ENCODE peak calls at places on chromosome 9, in ten cellular contexts. One of them, this sample, is unnamed. For H3K4me1, the result is how much of the 10 kb centered on the place peaks cover.

GRCh38 chr9:69976165-69976564 is 67.5 kb upstream of the MAMDC2 start:
- DNase-seq in A549: peak
- DNase-seq in suprapubic skin: no peak
- DNase-seq in psoas muscle: no peak
- DNase-seq in Peyer's patch: no peak
- DNase-seq in pancreas: no peak
- DNase-seq in tibial nerve: no peak
- DNase-seq in left ventricle myocardium inferior: no peak
- DNase-seq in PC-9: no peak
- DNase-seq in body of pancreas: no peak
- DNase-seq in this sample: no peak

GRCh38 chr9:69946800-69947437 is 96.7 kb upstream of the MAMDC2 start:
- DNase-seq in pancreas: no peak
- DNase-seq in Peyer's patch: no peak
- DNase-seq in PC-9: peak
- DNase-seq in body of pancreas: no peak
- DNase-seq in A549: peak
- DNase-seq in left ventricle myocardium inferior: no peak
- DNase-seq in tibial nerve: no peak
- DNase-seq in suprapubic skin: no peak
- DNase-seq in psoas muscle: no peak
- DNase-seq in this sample: no peak

GRCh38 chr9:18122156-18122555 is 351.8 kb upstream of the ADAMTSL1 start:
- DNase-seq in suprapubic skin: no peak
- DNase-seq in Peyer's patch: no peak
- DNase-seq in PC-9: no peak
- DNase-seq in left ventricle myocardium inferior: no peak
- DNase-seq in psoas muscle: no peak
- DNase-seq in body of pancreas: no peak
- DNase-seq in pancreas: no peak
- DNase-seq in tibial nerve: no peak
- DNase-seq in A549: no peak
- DNase-seq in this sample: no peak

GRCh38 chr9:129319076-129319937 is 141.2 kb upstream of the IER5L start:
- DNase-seq in Peyer's patch: peak
- DNase-seq in suprapubic skin: peak
- DNase-seq in pancreas: no peak
- DNase-seq in body of pancreas: no peak
- DNase-seq in psoas muscle: peak
- DNase-seq in A549: no peak
- DNase-seq in PC-9: no peak
- DNase-seq in left ventricle myocardium inferior: no peak
- DNase-seq in tibial nerve: no peak
- DNase-seq in this sample: peak

GRCh38 chr9:137733429-137733828 is 114.6 kb downstream of the EHMT1 start:
- DNase-seq in A549: no peak
- DNase-seq in tibial nerve: no peak
- DNase-seq in pancreas: no peak
- DNase-seq in left ventricle myocardium inferior: no peak
- DNase-seq in body of pancreas: no peak
- DNase-seq in psoas muscle: no peak
- DNase-seq in PC-9: no peak
- DNase-seq in Peyer's patch: no peak
- DNase-seq in suprapubic skin: no peak
- DNase-seq in this sample: no peak

GRCh38 chr9:83701769-83702168 is 6.0 kb downstream of the UBQLN1 start:
- DNase-seq in left ventricle myocardium inferior: no peak
- DNase-seq in suprapubic skin: no peak
- DNase-seq in pancreas: no peak
- DNase-seq in psoas muscle: no peak
- DNase-seq in body of pancreas: no peak
- DNase-seq in A549: peak
- DNase-seq in Peyer's patch: no peak
- DNase-seq in PC-9: no peak
- DNase-seq in tibial nerve: no peak
- DNase-seq in this sample: no peak

GRCh38 chr9:29449294-29449693 is 1876.0 kb upstream of the C9orf72 start:
- DNase-seq in left ventricle myocardium inferior: no peak
- DNase-seq in PC-9: no peak
- DNase-seq in tibial nerve: no peak
- DNase-seq in body of pancreas: no peak
- DNase-seq in psoas muscle: no peak
- DNase-seq in Peyer's patch: no peak
- DNase-seq in pancreas: no peak
- DNase-seq in suprapubic skin: no peak
- DNase-seq in A549: no peak
- DNase-seq in this sample: no peak

GRCh38 chr9:129506892-129507291 is 114.0 kb downstream of the C9orf50 start:
- DNase-seq in pancreas: peak
- DNase-seq in Peyer's patch: no peak
- DNase-seq in A549: peak
- DNase-seq in tibial nerve: no peak
- DNase-seq in psoas muscle: peak
- DNase-seq in left ventricle myocardium inferior: no peak
- DNase-seq in PC-9: no peak
- DNase-seq in body of pancreas: peak
- DNase-seq in suprapubic skin: no peak
- DNase-seq in this sample: no peak

GRCh38 chr9:72661401-72662135 is 140.2 kb downstream of the TMC1 start:
- DNase-seq in tibial nerve: no peak
- DNase-seq in Peyer's patch: no peak
- DNase-seq in suprapubic skin: no peak
- DNase-seq in PC-9: no peak
- DNase-seq in A549: no peak
- DNase-seq in psoas muscle: no peak
- DNase-seq in body of pancreas: no peak
- DNase-seq in pancreas: no peak
- DNase-seq in left ventricle myocardium inferior: no peak
- DNase-seq in this sample: no peak

GRCh38 chr9:80076105-80076504 is 504.3 kb downstream of the TLE4 start:
- DNase-seq in A549: no peak
- DNase-seq in pancreas: no peak
- DNase-seq in psoas muscle: no peak
- DNase-seq in tibial nerve: no peak
- DNase-seq in suprapubic skin: no peak
- DNase-seq in body of pancreas: no peak
- DNase-seq in left ventricle myocardium inferior: no peak
- DNase-seq in Peyer's patch: no peak
- DNase-seq in PC-9: no peak
- DNase-seq in this sample: no peak

GRCh38 chr9:88198346-88198807 is 60.1 kb upstream of the SPATA31C2 start:
- DNase-seq in left ventricle myocardium inferior: no peak
- DNase-seq in tibial nerve: peak
- DNase-seq in body of pancreas: peak
- DNase-seq in A549: peak
- DNase-seq in suprapubic skin: no peak
- DNase-seq in Peyer's patch: no peak
- DNase-seq in PC-9: peak
- DNase-seq in pancreas: no peak
- DNase-seq in psoas muscle: no peak
- DNase-seq in this sample: no peak

GRCh38 chr9:32969270-32969669 is 32.2 kb downstream of the APTX start:
- DNase-seq in Peyer's patch: no peak
- DNase-seq in A549: no peak
- DNase-seq in left ventricle myocardium inferior: no peak
- DNase-seq in psoas muscle: no peak
- DNase-seq in PC-9: no peak
- DNase-seq in suprapubic skin: no peak
- DNase-seq in pancreas: no peak
- DNase-seq in tibial nerve: no peak
- DNase-seq in body of pancreas: no peak
- DNase-seq in this sample: no peak

DNA sequence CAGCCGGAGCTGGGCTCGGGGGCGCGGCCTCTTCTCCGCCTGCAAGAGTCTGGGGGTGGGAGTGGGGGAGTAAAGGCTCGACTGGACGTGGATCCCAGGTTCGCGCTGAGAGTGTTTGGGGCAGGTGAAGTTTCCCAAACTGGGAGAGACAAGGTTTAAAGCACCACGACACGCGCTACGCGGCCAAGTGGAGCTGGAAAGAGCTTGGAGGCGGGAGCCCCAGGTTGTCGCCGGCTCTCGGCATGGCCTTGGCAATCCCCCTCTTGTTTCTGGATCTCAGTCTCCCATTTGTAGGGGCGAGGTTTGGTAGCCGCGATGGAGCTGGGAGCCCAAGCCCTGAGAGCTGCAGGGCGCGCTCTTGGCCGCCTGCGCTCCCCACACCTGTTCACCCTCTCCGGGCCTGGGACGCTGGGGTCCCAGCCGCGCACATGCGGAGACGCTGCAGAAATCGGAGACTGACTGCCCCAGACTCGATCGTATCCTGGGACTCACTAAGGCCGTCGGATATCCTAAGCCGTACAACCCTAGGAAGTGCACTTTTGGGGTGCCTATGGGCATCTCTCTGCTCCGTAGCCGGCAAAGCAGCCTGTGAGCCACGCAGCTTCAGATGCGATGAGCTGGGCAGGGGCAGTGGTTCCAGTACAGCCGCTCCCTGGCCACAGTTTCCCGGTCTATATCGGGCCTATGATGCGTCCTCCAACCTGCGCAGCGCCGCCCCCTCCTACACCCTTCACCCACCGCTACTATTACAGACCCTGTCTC is 937 bp downstream of the TMOD1 start:
- DNase-seq in Peyer's patch: no peak
- DNase-seq in pancreas: peak
- DNase-seq in tibial nerve: no peak
- DNase-seq in body of pancreas: peak
- DNase-seq in A549: no peak
- DNase-seq in suprapubic skin: no peak
- DNase-seq in psoas muscle: peak
- DNase-seq in left ventricle myocardium inferior: peak
- DNase-seq in PC-9: no peak
- DNase-seq in this sample: no peak
- H3K4me1 ChIP-seq in Peyer's patch: under half
- H3K4me1 ChIP-seq in pancreas: under half
- H3K4me1 ChIP-seq in tibial nerve: under half
- H3K4me1 ChIP-seq in body of pancreas: half or more
- H3K4me1 ChIP-seq in A549: under half
- H3K4me1 ChIP-seq in suprapubic skin: under half
- H3K4me1 ChIP-seq in psoas muscle: under half
- H3K4me1 ChIP-seq in left ventricle myocardium inferior: half or more
- H3K4me1 ChIP-seq in PC-9: under half
- H3K4me1 ChIP-seq in this sample: under half

DNA sequence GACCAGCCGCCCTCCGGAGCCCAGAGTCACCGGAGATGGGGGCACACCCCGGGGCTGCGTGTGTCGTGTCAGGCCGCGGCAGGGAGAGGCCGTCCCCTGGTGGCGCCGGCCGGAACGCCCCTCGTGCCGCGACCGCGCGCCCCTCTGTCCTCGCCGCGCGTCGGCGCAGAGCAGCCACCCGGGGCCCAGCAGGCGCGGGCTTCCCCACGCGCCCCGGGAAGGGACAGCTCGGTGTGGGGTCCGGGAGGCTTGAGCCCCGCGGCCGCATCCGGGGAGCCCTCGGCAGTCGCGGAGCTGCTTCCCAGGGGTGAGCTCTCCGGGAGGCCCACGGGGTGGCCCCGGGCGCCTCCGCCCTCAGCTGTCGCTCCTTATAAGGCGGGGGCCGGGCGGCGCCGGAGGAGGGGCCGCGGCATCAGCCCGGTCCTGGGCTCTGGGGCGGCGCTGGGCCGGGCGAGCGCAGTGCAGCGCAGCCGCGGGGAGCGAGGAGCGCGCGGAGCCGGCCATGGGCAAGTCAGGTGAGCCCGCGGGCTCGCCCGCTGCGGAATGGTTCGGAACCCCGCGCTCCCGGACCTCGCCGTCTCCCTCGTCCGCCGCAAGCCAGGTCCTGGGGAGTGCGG is at the start of gene GLIPR2:
- DNase-seq in body of pancreas: peak
- DNase-seq in tibial nerve: peak
- DNase-seq in PC-9: no peak
- DNase-seq in psoas muscle: peak
- DNase-seq in A549: peak
- DNase-seq in left ventricle myocardium inferior: peak
- DNase-seq in Peyer's patch: peak
- DNase-seq in suprapubic skin: peak
- DNase-seq in pancreas: peak
- DNase-seq in this sample: peak
- TF ChIP-seq CTCF in body of pancreas: no peak
- TF ChIP-seq CTCF in tibial nerve: no peak
- TF ChIP-seq CTCF in PC-9: no peak
- TF ChIP-seq CTCF in psoas muscle: no peak
- TF ChIP-seq CTCF in A549: no peak
- TF ChIP-seq CTCF in left ventricle myocardium inferior: peak
- TF ChIP-seq CTCF in Peyer's patch: peak
- TF ChIP-seq CTCF in suprapubic skin: peak
- TF ChIP-seq CTCF in pancreas: no peak
- TF ChIP-seq CTCF in this sample: peak

GRCh38 chr9:3980771-3981170 is 319.1 kb downstream of the GLIS3 start:
- DNase-seq in suprapubic skin: no peak
- DNase-seq in psoas muscle: no peak
- DNase-seq in PC-9: no peak
- DNase-seq in body of pancreas: peak
- DNase-seq in pancreas: no peak
- DNase-seq in left ventricle myocardium inferior: no peak
- DNase-seq in tibial nerve: no peak
- DNase-seq in A549: no peak
- DNase-seq in Peyer's patch: no peak
- DNase-seq in this sample: peak
- H3K27ac ChIP-seq in suprapubic skin: no peak
- H3K27ac ChIP-seq in psoas muscle: no peak
- H3K27ac ChIP-seq in PC-9: no peak
- H3K27ac ChIP-seq in body of pancreas: no peak
- H3K27ac ChIP-seq in pancreas: no peak
- H3K27ac ChIP-seq in left ventricle myocardium inferior: no peak
- H3K27ac ChIP-seq in tibial nerve: no peak
- H3K27ac ChIP-seq in A549: no peak
- H3K27ac ChIP-seq in Peyer's patch: no peak
- H3K27ac ChIP-seq in this sample: no peak

GRCh38 chr9:120888626-120889025 is 11.6 kb upstream of the PHF19 start:
- DNase-seq in psoas muscle: no peak
- DNase-seq in left ventricle myocardium inferior: no peak
- DNase-seq in suprapubic skin: no peak
- DNase-seq in PC-9: no peak
- DNase-seq in body of pancreas: no peak
- DNase-seq in pancreas: no peak
- DNase-seq in A549: no peak
- DNase-seq in tibial nerve: no peak
- DNase-seq in Peyer's patch: no peak
- DNase-seq in this sample: no peak

GRCh38 chr9:120883608-120883996 is 6.6 kb upstream of the PHF19 start:
- DNase-seq in pancreas: no peak
- DNase-seq in tibial nerve: no peak
- DNase-seq in left ventricle myocardium inferior: no peak
- DNase-seq in suprapubic skin: no peak
- DNase-seq in psoas muscle: no peak
- DNase-seq in body of pancreas: no peak
- DNase-seq in Peyer's patch: no peak
- DNase-seq in A549: no peak
- DNase-seq in PC-9: no peak
- DNase-seq in this sample: no peak

GRCh38 chr9:120885459-120885858 is 8.5 kb upstream of the PHF19 start:
- DNase-seq in suprapubic skin: no peak
- DNase-seq in tibial nerve: no peak
- DNase-seq in pancreas: no peak
- DNase-seq in Peyer's patch: no peak
- DNase-seq in body of pancreas: no peak
- DNase-seq in left ventricle myocardium inferior: no peak
- DNase-seq in A549: no peak
- DNase-seq in PC-9: no peak
- DNase-seq in psoas muscle: no peak
- DNase-seq in this sample: no peak

GRCh38 chr9:120886490-120886967 is 9.5 kb upstream of the PHF19 start:
- DNase-seq in body of pancreas: no peak
- DNase-seq in suprapubic skin: no peak
- DNase-seq in psoas muscle: peak
- DNase-seq in A549: no peak
- DNase-seq in PC-9: peak
- DNase-seq in tibial nerve: peak
- DNase-seq in Peyer's patch: no peak
- DNase-seq in left ventricle myocardium inferior: peak
- DNase-seq in pancreas: no peak
- DNase-seq in this sample: no peak

GRCh38 chr9:120885968-120886367 is 9.0 kb upstream of the PHF19 start:
- DNase-seq in Peyer's patch: no peak
- DNase-seq in A549: no peak
- DNase-seq in pancreas: no peak
- DNase-seq in suprapubic skin: no peak
- DNase-seq in left ventricle myocardium inferior: peak
- DNase-seq in PC-9: no peak
- DNase-seq in psoas muscle: no peak
- DNase-seq in tibial nerve: no peak
- DNase-seq in body of pancreas: no peak
- DNase-seq in this sample: no peak
- H3K4me1 ChIP-seq in Peyer's patch: under half
- H3K4me1 ChIP-seq in A549: under half
- H3K4me1 ChIP-seq in pancreas: under half
- H3K4me1 ChIP-seq in suprapubic skin: under half
- H3K4me1 ChIP-seq in left ventricle myocardium inferior: under half
- H3K4me1 ChIP-seq in PC-9: under half
- H3K4me1 ChIP-seq in psoas muscle: under half
- H3K4me1 ChIP-seq in tibial nerve: under half
- H3K4me1 ChIP-seq in body of pancreas: under half
- H3K4me1 ChIP-seq in this sample: under half

This sample was measured in testis.